ENCODE peak calls at places on chromosomes 7 and 10, in eight cellular contexts. R is T-helper 2 cell, I is COR-L47, C is right atrium auricular region, Z is iPS-NIHi11, M is sigmoid colon, J is activated T-cell treated with anti-CD3 and anti-CD28 coated beads for 4 hours, D is lung. U is an unnamed sample.

GRCh38 chr7:29457565-29457971 is 106.1 kb upstream of the PRR15 start:
- DNase-seq in Z (no peak), M (no peak), I (peak; percentile 77), C (no peak), R (no peak), D (no peak), J (no peak), U (no peak)

GRCh38 chr10:131891929-131892816 is 8.6 kb upstream of the PPP2R2D start:
- DNase-seq in R (no peak), I (no peak), C (no peak), D (no peak), M (no peak), J (no peak), Z (no peak), U (no peak)

GRCh38 chr10:29783211-29783947 is 148.6 kb upstream of the SVIL start:
- DNase-seq in I (no peak), J (no peak), C (no peak), M (no peak), D (no peak), R (no peak), Z (no peak), U (no peak)

GRCh38 chr10:132610071-132610701 is 72.6 kb downstream of the INPP5A start:
- DNase-seq in J (no peak), I (no peak), Z (no peak), R (no peak), D (no peak), M (peak; percentile 61), C (no peak), U (no peak)

GRCh38 chr7:47763063-47763974 is 181.4 kb upstream of the TNS3 start:
- DNase-seq in M (no peak), D (no peak), J (no peak), I (no peak), Z (peak; percentile 21), R (no peak), C (no peak), U (no peak)

GRCh38 chr7:155694846-155695245 is 50.4 kb downstream of the RBM33 start:
- DNase-seq in Z (no peak), D (no peak), R (no peak), I (no peak), J (no peak), C (no peak), M (no peak), U (no peak)

GRCh38 chr10:58064714-58065528 is 202.8 kb downstream of the IPMK start:
- DNase-seq in I (peak; percentile 26), C (no peak), D (no peak), M (no peak), Z (peak; percentile 39), R (no peak), J (peak; percentile 4), U (no peak)

GRCh38 chr7:37476881-37477280 is 28.2 kb upstream of the ELMO1 start:
- DNase-seq in I (no peak), M (no peak), C (no peak), Z (no peak), D (no peak), J (no peak), R (no peak), U (no peak)

GRCh38 chr7:130356121-130356759 is 11.6 kb downstream of the CPA5 start:
- DNase-seq in C (peak; percentile 78), M (peak; percentile 90), I (no peak), D (no peak), Z (peak; percentile 77), R (no peak), J (no peak), U (no peak)

GRCh38 chr7:81664304-81664703 is 105.5 kb downstream of the HGF start:
- DNase-seq in I (no peak), D (no peak), J (no peak), C (no peak), Z (no peak), R (no peak), M (no peak), U (no peak)

GRCh38 chr7:15821484-15822122 is 135.1 kb upstream of the MEOX2 start:
- DNase-seq in J (no peak), R (no peak), M (no peak), C (no peak), I (no peak), D (no peak), Z (no peak), U (no peak)

GRCh38 chr7:149253665-149254064 is 8.3 kb upstream of the ZNF783 start:
- DNase-seq in M (no peak), C (no peak), D (no peak), R (no peak), J (no peak), I (no peak), Z (peak; percentile 39), U (no peak)

GRCh38 chr7:158971214-158971613 is 114.9 kb downstream of the DYNC2I1 start:
- DNase-seq in I (no peak), Z (no peak), J (no peak), R (no peak), M (no peak), D (no peak), C (no peak), U (no peak)

GRCh38 chr7:919924-920341 is 34.5 kb downstream of the ADAP1 start:
- DNase-seq in J (no peak), R (no peak), C (no peak), I (no peak), D (no peak), Z (no peak), M (peak; percentile 62), U (peak; percentile 52)

GRCh38 chr10:132418520-132419416 is 21.8 kb downstream of the PWWP2B start:
- DNase-seq in C (no peak), R (no peak), Z (peak; percentile 88), M (no peak), D (peak; percentile 81), J (no peak), I (peak; percentile 51), U (no peak)

GRCh38 chr10:111148025-111148424 is 71.2 kb downstream of the ADRA2A start:
- DNase-seq in D (no peak), Z (no peak), I (no peak), C (no peak), R (no peak), M (no peak), J (no peak), U (no peak)

GRCh38 chr7:27128776-27129728 is 1.5 kb downstream of the HOXA4 start:
- DNase-seq in D (no peak), I (no peak), C (no peak), R (no peak), J (no peak), M (no peak), Z (no peak), U (no peak)

GRCh38 chr7:133529861-133530260 is 277.0 kb downstream of the EXOC4 start:
- DNase-seq in J (no peak), M (no peak), D (no peak), Z (no peak), R (no peak), I (no peak), C (no peak), U (no peak)

GRCh38 chr7:92963599-92963998 is 127.2 kb upstream of the CDK6 start:
- DNase-seq in I (no peak), Z (no peak), C (no peak), J (no peak), M (no peak), R (no peak), D (no peak), U (no peak)

GRCh38 chr10:29689001-29689400 is 54.2 kb upstream of the SVIL start:
- DNase-seq in R (peak; percentile 29), C (no peak), Z (no peak), M (no peak), I (no peak), J (no peak), D (no peak), U (no peak)

GRCh38 chr7:22587322-22587721 is 87.3 kb upstream of the STEAP1B start:
- DNase-seq in R (no peak), I (no peak), J (no peak), C (no peak), Z (no peak), M (no peak), D (no peak), U (no peak)

GRCh38 chr10:1543596-1543995 is 193.7 kb downstream of the ADARB2 start:
- DNase-seq in I (no peak), R (no peak), D (no peak), J (no peak), M (peak; percentile 48), C (no peak), Z (no peak), U (no peak)

GRCh38 chr7:47775238-47775637 is 173.0 kb downstream of the PKD1L1 start:
- DNase-seq in J (no peak), M (no peak), R (no peak), D (no peak), I (no peak), C (no peak), Z (no peak), U (no peak)

GRCh38 chr10:95308389-95309302 is 17.8 kb upstream of the PDLIM1 start:
- DNase-seq in D (peak; percentile 93), R (no peak), J (no peak), I (no peak), M (peak; percentile 94), C (peak; percentile 93), Z (peak; percentile 51), U (peak; percentile 97)

GRCh38 chr7:116687801-116688201 is 15.8 kb downstream of the MET start:
- DNase-seq in J (no peak), I (no peak), Z (peak; percentile 38), D (no peak), M (no peak), C (no peak), R (no peak), U (no peak)

GRCh38 chr7:143126146-143126545 is 5.7 kb upstream of the PIP start:
- DNase-seq in Z (no peak), D (no peak), C (no peak), J (no peak), R (no peak), M (no peak), I (no peak), U (no peak)

GRCh38 chr7:106111671-106112117 is 418 bp downstream of the SYPL1 start:
- DNase-seq in I (peak; percentile 54), C (peak; percentile 65), D (no peak), R (no peak), J (peak; percentile 8), Z (peak; percentile 73), M (peak; percentile 87), U (peak; percentile 81)

GRCh38 chr10:119360181-119360921 is 153.0 kb downstream of the GRK5 start:
- DNase-seq in D (no peak), M (no peak), Z (no peak), R (no peak), C (no peak), J (no peak), I (no peak), U (no peak)

GRCh38 chr10:45418859-45419672 is 45.0 kb downstream of the ALOX5 start:
- DNase-seq in D (peak; percentile 71), J (peak; percentile 29), C (peak; percentile 74), R (peak; percentile 43), I (no peak), Z (peak; percentile 86), M (peak; percentile 83), U (peak; percentile 83)

GRCh38 chr10:121865554-121865953 is 62.3 kb downstream of the ATE1 start:
- DNase-seq in Z (no peak), R (no peak), J (no peak), D (no peak), C (no peak), M (no peak), I (peak; percentile 0), U (no peak)

GRCh38 chr10:803041-803741 is 113.7 kb upstream of the DIP2C start:
- DNase-seq in I (no peak), C (no peak), R (no peak), J (no peak), Z (no peak), M (peak; percentile 60), D (no peak), U (peak; percentile 59)

GRCh38 chr10:15461353-15462108 is 90.4 kb upstream of the FAM171A1 start:
- DNase-seq in J (no peak), C (no peak), Z (no peak), I (no peak), M (no peak), D (no peak), R (no peak), U (no peak)

GRCh38 chr10:44376504-44377099 is 8.3 kb downstream of the CXCL12 start:
- DNase-seq in D (no peak), R (no peak), C (no peak), Z (no peak), M (no peak), J (no peak), I (no peak), U (no peak)

GRCh38 chr10:84397735-84398144 is 69.4 kb downstream of the CCSER2 start:
- DNase-seq in D (no peak), J (no peak), I (peak; percentile 30), C (no peak), R (no peak), Z (no peak), M (no peak), U (no peak)

U was measured in ascending aorta.